ENCODE peak calls at places on chromosomes 5 and 9, in seven cellular contexts. Y is IMR-90, Q is mesendoderm, J is H1, M is neuronal stem cell, P is H9, N is trophoblast cell. L is an unnamed sample.

GRCh38 chr5:170361600-170361999 is 27.6 kb downstream of the KCNMB1 start:
- DNase-seq in Y (no peak), Q (peak; percentile 66), J (peak; percentile 46), M (no peak), P (no peak), N (no peak), L (no peak)

GRCh38 chr9:31290731-31291130 is 1093.7 kb upstream of the ACO1 start:
- DNase-seq in Y (no peak), Q (no peak), J (no peak), M (no peak), P (no peak), N (no peak), L (no peak)

GRCh38 chr9:127910613-127911205 is 6.1 kb downstream of the ST6GALNAC4 start:
- DNase-seq in Y (peak; percentile 47), Q (peak; percentile 59), J (no peak), M (no peak), P (no peak), N (peak; percentile 16), L (no peak)

GRCh38 chr5:112419596-112420110 is 576 bp upstream of the EPB41L4A start:
- DNase-seq in Y (no peak), Q (peak; percentile 76), J (peak; percentile 78), M (peak; percentile 56), P (peak; percentile 69), N (peak; percentile 66), L (peak; percentile 34)

GRCh38 chr5:14668247-14668646 is 3.7 kb downstream of the OTULIN start:
- DNase-seq in Y (no peak), Q (no peak), J (no peak), M (no peak), P (no peak), N (no peak), L (no peak)

GRCh38 chr9:124784503-124784902 is 7.6 kb downstream of the OLFML2A start:
- DNase-seq in Y (no peak), Q (no peak), J (no peak), M (no peak), P (no peak), N (no peak), L (peak; percentile 63)

GRCh38 chr5:76590027-76590426 is 33.2 kb downstream of the F2RL2 start:
- DNase-seq in Y (no peak), Q (no peak), J (no peak), M (no peak), P (no peak), N (no peak), L (no peak)

GRCh38 chr5:44943637-44944036 is 134.9 kb downstream of the MRPS30 start:
- DNase-seq in Y (no peak), Q (no peak), J (no peak), M (no peak), P (no peak), N (no peak), L (peak; percentile 43)

GRCh38 chr9:18941060-18941746 is 91.8 kb downstream of the SAXO1 start:
- DNase-seq in Y (no peak), Q (no peak), J (no peak), M (no peak), P (no peak), N (no peak), L (no peak)

GRCh38 chr5:16418471-16418922 is 47.1 kb downstream of the ZNF622 start:
- DNase-seq in Y (no peak), Q (peak; percentile 73), J (no peak), M (no peak), P (no peak), N (no peak), L (no peak)

GRCh38 chr5:103424453-103425205 is 138.0 kb downstream of the NUDT12 start:
- DNase-seq in Y (peak; percentile 80), Q (no peak), J (no peak), M (no peak), P (no peak), N (peak; percentile 60), L (peak; percentile 78)

GRCh38 chr5:175309218-175309617 is 134.8 kb downstream of the DRD1 start:
- DNase-seq in Y (no peak), Q (no peak), J (no peak), M (no peak), P (no peak), N (no peak), L (no peak)

GRCh38 chr5:179887095-179887494 is 20.6 kb downstream of the TBC1D9B start:
- DNase-seq in Y (no peak), Q (no peak), J (no peak), M (no peak), P (no peak), N (no peak), L (no peak)

GRCh38 chr5:38783011-38783551 is 62.7 kb upstream of the OSMR start:
- DNase-seq in Y (peak; percentile 95), Q (peak; percentile 2), J (no peak), M (no peak), P (no peak), N (peak; percentile 89), L (peak; percentile 97)

GRCh38 chr5:143226872-143227271 is 176.6 kb downstream of the NR3C1 start:
- DNase-seq in Y (no peak), Q (no peak), J (no peak), M (no peak), P (no peak), N (no peak), L (no peak)

GRCh38 chr9:95053611-95054440 is 263.7 kb downstream of the FANCC start:
- DNase-seq in Y (peak; percentile 43), Q (peak; percentile 91), J (no peak), M (no peak), P (no peak), N (no peak), L (peak; percentile 38)

GRCh38 chr9:126532489-126532888 is 81.2 kb upstream of the LMX1B start:
- DNase-seq in Y (no peak), Q (no peak), J (no peak), M (no peak), P (no peak), N (peak; percentile 93), L (no peak)

GRCh38 chr5:54722846-54723433 is 205.4 kb downstream of the SNX18 start:
- DNase-seq in Y (peak; percentile 56), Q (no peak), J (no peak), M (no peak), P (no peak), N (peak; percentile 79), L (peak; percentile 15)

GRCh38 chr9:38700695-38701094 is 19.2 kb downstream of the FAM240B start:
- DNase-seq in Y (peak; percentile 8), Q (no peak), J (no peak), M (no peak), P (no peak), N (no peak), L (no peak)

GRCh38 chr5:68817696-68818695 is 275.8 kb upstream of the SLC30A5 start:
- DNase-seq in Y (no peak), Q (peak; percentile 48), J (peak; percentile 60), M (no peak), P (peak; percentile 83), N (no peak), L (no peak)

GRCh38 chr9:134391319-134392231 is 65.3 kb downstream of the RXRA start:
- DNase-seq in Y (no peak), Q (no peak), J (no peak), M (no peak), P (no peak), N (no peak), L (no peak)

GRCh38 chr9:71637433-71637832 is 130.9 kb downstream of the CEMIP2 start:
- DNase-seq in Y (no peak), Q (no peak), J (no peak), M (no peak), P (no peak), N (no peak), L (no peak)

GRCh38 chr9:16867571-16868311 is 2.7 kb downstream of the BNC2 start:
- DNase-seq in Y (peak; percentile 81), Q (peak; percentile 26), J (no peak), M (no peak), P (no peak), N (peak; percentile 88), L (peak; percentile 79)

GRCh38 chr5:172713113-172713808 is 57.7 kb downstream of the DUSP1 start:
- DNase-seq in Y (no peak), Q (no peak), J (peak; percentile 91), M (peak; percentile 58), P (no peak), N (peak; percentile 58), L (peak; percentile 47)

DNA sequence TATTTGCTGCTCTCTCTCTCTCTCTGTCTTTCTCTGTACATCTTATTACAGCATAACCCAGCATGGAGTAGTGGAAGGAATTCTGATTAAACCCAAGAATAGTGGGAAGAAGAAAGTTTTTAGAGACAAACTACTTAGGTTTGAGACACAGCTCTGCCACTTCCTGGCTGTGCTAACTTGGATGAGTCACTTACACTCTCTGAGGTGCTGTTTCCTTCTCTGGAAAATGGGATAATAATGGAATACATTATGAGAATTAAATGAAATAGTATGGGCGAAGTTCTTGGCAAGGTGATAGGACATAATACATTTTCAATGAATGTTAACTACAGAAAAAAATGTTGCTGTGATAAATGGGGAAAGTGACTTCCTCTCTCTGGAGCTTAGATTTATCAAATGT is 27.4 kb downstream of the KIF4B start:
- DNase-seq in Y (no peak), Q (no peak), J (no peak), M (no peak), P (no peak), N (no peak), L (no peak)
- H2BK120ac ChIP-seq in Y (no peak overlapping the region), Q (no peak overlapping the region), J (no peak overlapping the region), M (no peak overlapping the region), P (no peak overlapping the region), N (no peak overlapping the region), L (no peak overlapping the region)

GRCh38 chr9:93258818-93259489 is 75.0 kb downstream of the WNK2 start:
- DNase-seq in Y (no peak), Q (no peak), J (peak; percentile 43), M (no peak), P (peak; percentile 22), N (no peak), L (no peak)
- H2BK120ac ChIP-seq in Y (no peak overlapping the region), Q (no peak overlapping the region), J (no peak overlapping the region), M (no peak overlapping the region), P (no peak overlapping the region), N (no peak overlapping the region), L (no peak overlapping the region)

DNA sequence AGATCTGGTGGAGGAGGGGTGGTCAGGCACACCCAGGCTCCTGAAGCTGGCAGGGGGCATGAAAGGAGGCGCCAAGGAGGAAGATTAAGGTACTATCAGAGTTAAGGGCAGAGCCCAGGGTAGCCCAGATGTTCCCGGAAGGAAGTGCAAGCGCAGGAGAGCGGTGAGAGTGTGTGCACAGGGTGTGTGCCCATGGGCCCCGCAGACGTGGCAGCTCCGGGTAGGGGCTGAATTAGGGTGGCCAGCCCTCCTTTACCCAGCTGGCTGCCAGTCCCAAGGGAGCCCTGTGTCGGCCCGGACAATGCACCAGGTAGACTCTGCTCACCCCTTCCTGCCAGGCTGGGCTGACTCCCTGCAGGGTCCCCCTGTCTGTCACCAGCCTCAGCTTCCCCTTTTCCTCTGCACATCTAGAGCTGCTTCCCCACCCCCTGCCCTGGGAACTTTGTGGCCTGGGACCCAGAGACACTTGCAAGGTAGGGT is at the start of gene SMIM33:
- DNase-seq in Y (no peak), Q (no peak), J (no peak), M (no peak), P (no peak), N (no peak), L (no peak)
- H2BK120ac ChIP-seq in Y (no peak within 1 kb of the TSS), Q (no peak within 1 kb of the TSS), J (no peak within 1 kb of the TSS), M (peak within 1 kb of the TSS; percentile 69), P (no peak within 1 kb of the TSS), N (no peak within 1 kb of the TSS), L (no peak within 1 kb of the TSS)

DNA sequence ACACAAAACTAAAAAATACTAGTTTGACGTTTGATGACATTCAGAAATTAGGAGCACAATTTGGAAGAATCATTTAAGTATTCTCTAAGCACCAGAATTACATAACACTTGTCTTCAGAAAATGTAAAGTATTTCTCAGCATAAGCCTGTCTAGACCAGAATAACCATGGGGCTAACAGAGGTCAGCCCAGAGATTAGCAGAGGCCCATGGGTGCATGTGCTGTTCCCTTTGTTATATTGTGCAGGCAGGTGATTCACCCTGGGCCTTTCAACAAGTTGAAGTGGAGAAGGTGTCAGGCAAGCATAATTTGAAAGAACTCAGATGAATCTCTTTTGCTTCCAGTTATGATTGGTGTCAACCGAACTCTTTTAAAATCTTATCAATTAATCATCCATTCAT is 227.9 kb downstream of the LURAP1L start:
- DNase-seq in Y (no peak), Q (no peak), J (no peak), M (no peak), P (no peak), N (peak; percentile 59), L (no peak)
- H2BK120ac ChIP-seq in Y (no peak overlapping the region), Q (no peak overlapping the region), J (no peak overlapping the region), M (no peak overlapping the region), P (no peak overlapping the region), N (no peak overlapping the region), L (no peak overlapping the region)